ENCODE peak calls at places on chromosomes 13 and 19, in six cellular contexts. One of them, this sample, is unnamed. For H3K9me3, the result is how much of the 10 kb centered on the place peaks cover.

GRCh38 chr13:50626031-50626643 is 217.4 kb downstream of the DLEU7 start:
- DNase-seq in hepatocyte: no peak
- DNase-seq in CD4-positive, alpha-beta memory T cell: no peak
- DNase-seq in Peyer's patch: no peak
- DNase-seq in left lung: no peak
- DNase-seq in effector memory CD4-positive, alpha-beta T cell: no peak
- DNase-seq in this sample: no peak

GRCh38 chr13:112486386-112487126 is 101.4 kb downstream of the TUBGCP3 start:
- DNase-seq in hepatocyte: no peak
- DNase-seq in CD4-positive, alpha-beta memory T cell: no peak
- DNase-seq in Peyer's patch: no peak
- DNase-seq in left lung: no peak
- DNase-seq in effector memory CD4-positive, alpha-beta T cell: no peak
- DNase-seq in this sample: no peak

GRCh38 chr19:44823373-44823698 is 14.4 kb downstream of the BCAM start:
- DNase-seq in hepatocyte: no peak
- DNase-seq in CD4-positive, alpha-beta memory T cell: no peak
- DNase-seq in Peyer's patch: no peak
- DNase-seq in left lung: no peak
- DNase-seq in effector memory CD4-positive, alpha-beta T cell: no peak
- DNase-seq in this sample: no peak

GRCh38 chr13:82713681-82714405 is 1168.4 kb downstream of the SLITRK1 start:
- DNase-seq in hepatocyte: no peak
- DNase-seq in CD4-positive, alpha-beta memory T cell: no peak
- DNase-seq in Peyer's patch: no peak
- DNase-seq in left lung: no peak
- DNase-seq in effector memory CD4-positive, alpha-beta T cell: no peak
- DNase-seq in this sample: no peak

GRCh38 chr19:50720181-50720920 is 749 bp upstream of the SHANK1 start:
- DNase-seq in hepatocyte: no peak
- DNase-seq in CD4-positive, alpha-beta memory T cell: no peak
- DNase-seq in Peyer's patch: no peak
- DNase-seq in left lung: no peak
- DNase-seq in effector memory CD4-positive, alpha-beta T cell: no peak
- DNase-seq in this sample: no peak

GRCh38 chr19:35869327-35870123 is 1.2 kb downstream of the APLP1 start:
- DNase-seq in hepatocyte: peak
- DNase-seq in CD4-positive, alpha-beta memory T cell: peak
- DNase-seq in Peyer's patch: peak
- DNase-seq in left lung: peak
- DNase-seq in effector memory CD4-positive, alpha-beta T cell: peak
- DNase-seq in this sample: peak

GRCh38 chr13:34886987-34887386 is 55.1 kb upstream of the NBEA start:
- DNase-seq in hepatocyte: no peak
- DNase-seq in CD4-positive, alpha-beta memory T cell: no peak
- DNase-seq in Peyer's patch: no peak
- DNase-seq in left lung: no peak
- DNase-seq in effector memory CD4-positive, alpha-beta T cell: no peak
- DNase-seq in this sample: no peak

GRCh38 chr13:19089315-19089714 is 92.3 kb downstream of the TUBA3C start:
- DNase-seq in hepatocyte: no peak
- DNase-seq in CD4-positive, alpha-beta memory T cell: no peak
- DNase-seq in Peyer's patch: no peak
- DNase-seq in left lung: no peak
- DNase-seq in effector memory CD4-positive, alpha-beta T cell: no peak
- DNase-seq in this sample: no peak

GRCh38 chr19:32748497-32748896 is 28.9 kb downstream of the TDRD12 start:
- DNase-seq in hepatocyte: no peak
- DNase-seq in CD4-positive, alpha-beta memory T cell: peak
- DNase-seq in Peyer's patch: no peak
- DNase-seq in left lung: no peak
- DNase-seq in effector memory CD4-positive, alpha-beta T cell: no peak
- DNase-seq in this sample: no peak

GRCh38 chr19:38719761-38720558 is 24.3 kb downstream of the CAPN12 start:
- DNase-seq in hepatocyte: no peak
- DNase-seq in CD4-positive, alpha-beta memory T cell: no peak
- DNase-seq in Peyer's patch: no peak
- DNase-seq in left lung: no peak
- DNase-seq in effector memory CD4-positive, alpha-beta T cell: no peak
- DNase-seq in this sample: no peak

GRCh38 chr19:29538651-29539050 is 12.9 kb downstream of the VSTM2B start:
- DNase-seq in hepatocyte: no peak
- DNase-seq in CD4-positive, alpha-beta memory T cell: no peak
- DNase-seq in Peyer's patch: no peak
- DNase-seq in left lung: no peak
- DNase-seq in effector memory CD4-positive, alpha-beta T cell: no peak
- DNase-seq in this sample: no peak

GRCh38 chr13:43767351-43767901 is 19.3 kb downstream of the ENOX1 start:
- DNase-seq in hepatocyte: no peak
- DNase-seq in CD4-positive, alpha-beta memory T cell: no peak
- DNase-seq in Peyer's patch: no peak
- DNase-seq in left lung: no peak
- DNase-seq in effector memory CD4-positive, alpha-beta T cell: no peak
- DNase-seq in this sample: no peak

GRCh38 chr13:40732658-40733057 is 38.3 kb downstream of the MRPS31 start:
- DNase-seq in hepatocyte: no peak
- DNase-seq in CD4-positive, alpha-beta memory T cell: no peak
- DNase-seq in Peyer's patch: no peak
- DNase-seq in left lung: no peak
- DNase-seq in effector memory CD4-positive, alpha-beta T cell: no peak
- DNase-seq in this sample: no peak

GRCh38 chr13:91894311-91894710 is 495.9 kb downstream of the GPC5 start:
- DNase-seq in hepatocyte: no peak
- DNase-seq in CD4-positive, alpha-beta memory T cell: no peak
- DNase-seq in Peyer's patch: no peak
- DNase-seq in left lung: no peak
- DNase-seq in effector memory CD4-positive, alpha-beta T cell: no peak
- DNase-seq in this sample: no peak

GRCh38 chr19:57643734-57644133 is 10.8 kb downstream of the ZNF211 start:
- DNase-seq in hepatocyte: no peak
- DNase-seq in CD4-positive, alpha-beta memory T cell: no peak
- DNase-seq in Peyer's patch: no peak
- DNase-seq in left lung: no peak
- DNase-seq in effector memory CD4-positive, alpha-beta T cell: no peak
- DNase-seq in this sample: no peak

GRCh38 chr13:67549331-67549730 is 319.2 kb upstream of the PCDH9 start:
- DNase-seq in hepatocyte: no peak
- DNase-seq in CD4-positive, alpha-beta memory T cell: no peak
- DNase-seq in Peyer's patch: no peak
- DNase-seq in left lung: no peak
- DNase-seq in effector memory CD4-positive, alpha-beta T cell: no peak
- DNase-seq in this sample: no peak

GRCh38 chr13:82344867-82345266 is 1537.4 kb downstream of the SLITRK1 start:
- DNase-seq in hepatocyte: no peak
- DNase-seq in CD4-positive, alpha-beta memory T cell: no peak
- DNase-seq in Peyer's patch: no peak
- DNase-seq in left lung: no peak
- DNase-seq in effector memory CD4-positive, alpha-beta T cell: no peak
- DNase-seq in this sample: no peak

GRCh38 chr13:41942462-41943094 is 18.3 kb downstream of the VWA8 start:
- DNase-seq in hepatocyte: peak
- DNase-seq in CD4-positive, alpha-beta memory T cell: no peak
- DNase-seq in Peyer's patch: no peak
- DNase-seq in left lung: no peak
- DNase-seq in effector memory CD4-positive, alpha-beta T cell: no peak
- DNase-seq in this sample: no peak

GRCh38 chr19:13784731-13785452 is 10.4 kb upstream of the ZSWIM4 start:
- DNase-seq in hepatocyte: peak
- DNase-seq in CD4-positive, alpha-beta memory T cell: peak
- DNase-seq in Peyer's patch: peak
- DNase-seq in left lung: peak
- DNase-seq in effector memory CD4-positive, alpha-beta T cell: peak
- DNase-seq in this sample: peak

GRCh38 chr19:54364775-54365257 is at the start of gene LAIR1:
- DNase-seq in hepatocyte: no peak
- DNase-seq in CD4-positive, alpha-beta memory T cell: peak
- DNase-seq in Peyer's patch: peak
- DNase-seq in left lung: peak
- DNase-seq in effector memory CD4-positive, alpha-beta T cell: no peak
- DNase-seq in this sample: no peak

GRCh38 chr19:7297742-7298141 is 3.5 kb upstream of the INSR start:
- DNase-seq in hepatocyte: no peak
- DNase-seq in CD4-positive, alpha-beta memory T cell: no peak
- DNase-seq in Peyer's patch: no peak
- DNase-seq in left lung: no peak
- DNase-seq in effector memory CD4-positive, alpha-beta T cell: no peak
- DNase-seq in this sample: no peak

GRCh38 chr13:32247887-32248286 is 67.3 kb downstream of the ZAR1L start:
- DNase-seq in hepatocyte: no peak
- DNase-seq in CD4-positive, alpha-beta memory T cell: no peak
- DNase-seq in Peyer's patch: no peak
- DNase-seq in left lung: no peak
- DNase-seq in effector memory CD4-positive, alpha-beta T cell: no peak
- DNase-seq in this sample: no peak

GRCh38 chr13:72341904-72342303 is 385.5 kb downstream of the MZT1 start:
- DNase-seq in hepatocyte: no peak
- DNase-seq in CD4-positive, alpha-beta memory T cell: no peak
- DNase-seq in Peyer's patch: no peak
- DNase-seq in left lung: no peak
- DNase-seq in effector memory CD4-positive, alpha-beta T cell: no peak
- DNase-seq in this sample: no peak

GRCh38 chr19:29524912-29525870 is 603 bp upstream of the VSTM2B start:
- DNase-seq in hepatocyte: no peak
- DNase-seq in CD4-positive, alpha-beta memory T cell: no peak
- DNase-seq in Peyer's patch: no peak
- DNase-seq in left lung: no peak
- DNase-seq in effector memory CD4-positive, alpha-beta T cell: no peak
- DNase-seq in this sample: no peak

GRCh38 chr19:17860331-17860992 is 752 bp downstream of the RPL18A start:
- DNase-seq in hepatocyte: no peak
- DNase-seq in CD4-positive, alpha-beta memory T cell: no peak
- DNase-seq in Peyer's patch: no peak
- DNase-seq in left lung: no peak
- DNase-seq in effector memory CD4-positive, alpha-beta T cell: no peak
- DNase-seq in this sample: no peak

GRCh38 chr13:98215508-98215907 is 38.4 kb upstream of the RNF113B start:
- DNase-seq in hepatocyte: no peak
- DNase-seq in CD4-positive, alpha-beta memory T cell: no peak
- DNase-seq in Peyer's patch: no peak
- DNase-seq in left lung: no peak
- DNase-seq in effector memory CD4-positive, alpha-beta T cell: no peak
- DNase-seq in this sample: no peak

GRCh38 chr13:98216711-98217110 is 39.6 kb upstream of the RNF113B start:
- DNase-seq in hepatocyte: no peak
- DNase-seq in CD4-positive, alpha-beta memory T cell: no peak
- DNase-seq in Peyer's patch: no peak
- DNase-seq in left lung: no peak
- DNase-seq in effector memory CD4-positive, alpha-beta T cell: no peak
- DNase-seq in this sample: no peak

GRCh38 chr13:98216135-98216565 is 39.1 kb upstream of the RNF113B start:
- DNase-seq in hepatocyte: no peak
- DNase-seq in CD4-positive, alpha-beta memory T cell: no peak
- DNase-seq in Peyer's patch: no peak
- DNase-seq in left lung: no peak
- DNase-seq in effector memory CD4-positive, alpha-beta T cell: no peak
- DNase-seq in this sample: no peak

GRCh38 chr13:98214707-98215106 is 37.6 kb upstream of the RNF113B start:
- DNase-seq in hepatocyte: peak
- DNase-seq in CD4-positive, alpha-beta memory T cell: no peak
- DNase-seq in Peyer's patch: no peak
- DNase-seq in left lung: no peak
- DNase-seq in effector memory CD4-positive, alpha-beta T cell: no peak
- DNase-seq in this sample: no peak

GRCh38 chr13:98214008-98214643 is 37.1 kb upstream of the RNF113B start:
- DNase-seq in hepatocyte: peak
- DNase-seq in CD4-positive, alpha-beta memory T cell: no peak
- DNase-seq in Peyer's patch: no peak
- DNase-seq in left lung: peak
- DNase-seq in effector memory CD4-positive, alpha-beta T cell: no peak
- DNase-seq in this sample: no peak
- H3K4me3 ChIP-seq in hepatocyte: no peak
- H3K4me3 ChIP-seq in CD4-positive, alpha-beta memory T cell: no peak
- H3K4me3 ChIP-seq in Peyer's patch: no peak
- H3K4me3 ChIP-seq in left lung: no peak
- H3K4me3 ChIP-seq in effector memory CD4-positive, alpha-beta T cell: no peak
- H3K4me3 ChIP-seq in this sample: no peak

DNA sequence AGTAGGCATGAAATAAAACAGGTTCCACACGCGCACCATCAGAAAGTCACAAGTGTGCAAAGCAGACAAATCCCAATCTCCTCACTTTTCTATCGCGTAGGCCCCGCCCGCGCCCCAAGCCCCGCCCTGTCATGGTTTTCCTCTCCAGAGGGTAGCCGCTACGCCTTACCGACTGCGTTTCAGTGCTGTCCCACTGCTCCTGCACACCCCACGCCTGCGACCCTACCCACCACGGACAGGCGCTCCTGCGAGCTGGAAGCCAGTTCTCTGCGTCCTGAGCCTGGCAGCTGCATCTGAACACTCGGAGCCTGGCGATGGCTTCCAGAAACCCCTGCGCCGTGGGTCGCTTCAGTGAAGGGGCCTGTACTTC is 379 bp upstream of the ZNF470 start:
- DNase-seq in hepatocyte: peak
- DNase-seq in CD4-positive, alpha-beta memory T cell: no peak
- DNase-seq in Peyer's patch: peak
- DNase-seq in left lung: peak
- DNase-seq in effector memory CD4-positive, alpha-beta T cell: no peak
- DNase-seq in this sample: peak
- H3K27ac ChIP-seq in hepatocyte: peak
- H3K27ac ChIP-seq in CD4-positive, alpha-beta memory T cell: peak
- H3K27ac ChIP-seq in Peyer's patch: peak
- H3K27ac ChIP-seq in left lung: peak
- H3K27ac ChIP-seq in effector memory CD4-positive, alpha-beta T cell: peak
- H3K27ac ChIP-seq in this sample: peak

GRCh38 chr13:80952158-80952557 is 611.2 kb upstream of the SPRY2 start:
- DNase-seq in hepatocyte: no peak
- DNase-seq in CD4-positive, alpha-beta memory T cell: no peak
- DNase-seq in Peyer's patch: no peak
- DNase-seq in left lung: no peak
- DNase-seq in effector memory CD4-positive, alpha-beta T cell: no peak
- DNase-seq in this sample: no peak

GRCh38 chr13:80957019-80957650 is 616.2 kb upstream of the SPRY2 start:
- DNase-seq in hepatocyte: no peak
- DNase-seq in CD4-positive, alpha-beta memory T cell: no peak
- DNase-seq in Peyer's patch: no peak
- DNase-seq in left lung: no peak
- DNase-seq in effector memory CD4-positive, alpha-beta T cell: no peak
- DNase-seq in this sample: no peak

DNA sequence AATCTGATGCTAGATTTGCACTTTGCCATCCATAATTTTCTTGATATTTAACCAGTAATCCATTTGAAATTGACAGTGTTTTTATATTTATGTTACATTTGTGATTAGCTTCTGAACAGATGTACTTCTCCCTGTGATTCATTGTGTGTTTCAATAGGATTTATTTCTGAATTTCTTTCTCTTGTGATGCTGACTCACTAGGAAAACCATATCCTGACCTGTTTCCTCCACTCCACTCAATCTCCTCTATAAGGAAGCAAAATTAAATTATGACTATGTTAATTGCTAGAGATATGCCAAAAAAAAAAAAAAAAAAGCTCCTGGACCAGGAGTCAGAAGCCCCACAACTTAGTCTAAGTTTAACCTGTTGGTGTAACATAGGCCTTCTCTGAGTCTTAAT is 614.6 kb upstream of the SPRY2 start:
- DNase-seq in hepatocyte: no peak
- DNase-seq in CD4-positive, alpha-beta memory T cell: no peak
- DNase-seq in Peyer's patch: no peak
- DNase-seq in left lung: no peak
- DNase-seq in effector memory CD4-positive, alpha-beta T cell: no peak
- DNase-seq in this sample: no peak
- H3K9me3 ChIP-seq in hepatocyte: under half
- H3K9me3 ChIP-seq in CD4-positive, alpha-beta memory T cell: under half
- H3K9me3 ChIP-seq in Peyer's patch: under half
- H3K9me3 ChIP-seq in left lung: under half
- H3K9me3 ChIP-seq in effector memory CD4-positive, alpha-beta T cell: under half
- H3K9me3 ChIP-seq in this sample: under half

GRCh38 chr13:97338571-97338970 is 95.4 kb upstream of the RAP2A start:
- DNase-seq in hepatocyte: no peak
- DNase-seq in CD4-positive, alpha-beta memory T cell: no peak
- DNase-seq in Peyer's patch: no peak
- DNase-seq in left lung: no peak
- DNase-seq in effector memory CD4-positive, alpha-beta T cell: no peak
- DNase-seq in this sample: no peak
- H3K4me3 ChIP-seq in hepatocyte: no peak
- H3K4me3 ChIP-seq in CD4-positive, alpha-beta memory T cell: no peak
- H3K4me3 ChIP-seq in Peyer's patch: no peak
- H3K4me3 ChIP-seq in left lung: no peak
- H3K4me3 ChIP-seq in effector memory CD4-positive, alpha-beta T cell: no peak
- H3K4me3 ChIP-seq in this sample: no peak

This sample was measured in CD8-positive, alpha-beta T cell.